ENCODE peak calls at places on chromosomes 16 and 17, in six cellular contexts. L is A549, J is K562, D is GM12878, V is endothelial cell of umbilical vein, M is HepG2. I is an unnamed sample.

GRCh38 chr17:332023-332422 is 20.6 kb downstream of the RPH3AL start:
- DNase-seq in L (no peak), M (no peak), J (no peak), V (no peak), D (no peak), I (no peak)

GRCh38 chr16:30758988-30759461 is 2.8 kb downstream of the CFAP119 start:
- DNase-seq in V (no peak), M (no peak), L (no peak), J (no peak), D (no peak), I (peak)

GRCh38 chr17:59616253-59616920 is 3.3 kb upstream of the CLTC start:
- DNase-seq in V (no peak), D (no peak), M (no peak), L (no peak), J (peak), I (no peak)

GRCh38 chr16:400061-400540 is 1.6 kb upstream of the DECR2 start:
- DNase-seq in J (no peak), M (no peak), V (no peak), D (no peak), L (no peak), I (no peak)

GRCh38 chr17:42325026-42325425 is 36.7 kb downstream of the STAT5A start:
- DNase-seq in D (no peak), V (peak), J (no peak), M (no peak), L (peak), I (no peak)

GRCh38 chr16:57889960-57890751 is 80.8 kb downstream of the CNGB1 start:
- DNase-seq in M (no peak), D (no peak), V (no peak), L (no peak), J (no peak), I (no peak)

GRCh38 chr17:4134756-4135155 is 8.1 kb downstream of the ZZEF1 start:
- DNase-seq in M (no peak), J (no peak), L (no peak), V (no peak), D (no peak), I (no peak)

GRCh38 chr17:17795946-17796786 is 40.6 kb downstream of the SREBF1 start:
- DNase-seq in D (no peak), V (no peak), J (no peak), L (no peak), M (no peak), I (no peak)

GRCh38 chr17:78117027-78117981 is 11.3 kb downstream of the TMC6 start:
- DNase-seq in L (no peak), D (no peak), V (no peak), J (no peak), M (no peak), I (no peak)

GRCh38 chr16:24539850-24540484 is 601 bp downstream of the RBBP6 start:
- DNase-seq in L (no peak), D (no peak), V (peak), J (peak), M (no peak), I (no peak)

GRCh38 chr17:61065263-61065773 is 334.3 kb upstream of the TBX2 start:
- DNase-seq in V (peak), M (peak), J (no peak), D (no peak), L (peak), I (no peak)

GRCh38 chr17:33072421-33073175 is 81.0 kb downstream of the SPACA3 start:
- DNase-seq in J (no peak), V (no peak), L (no peak), M (no peak), D (no peak), I (no peak)

GRCh38 chr16:84065536-84066132 is 23.0 kb upstream of the SLC38A8 start:
- DNase-seq in L (peak), V (peak), J (peak), M (peak), D (no peak), I (peak)

GRCh38 chr17:63967953-63968352 is 4.8 kb downstream of the SCN4A start:
- DNase-seq in V (no peak), L (no peak), D (no peak), M (no peak), J (no peak), I (no peak)

GRCh38 chr17:48488548-48489106 is 42.2 kb downstream of the HOXB1 start:
- DNase-seq in V (no peak), M (no peak), J (peak), L (no peak), D (no peak), I (no peak)

GRCh38 chr17:3665834-3666233 is 2.5 kb downstream of the TAX1BP3 start:
- DNase-seq in V (no peak), M (no peak), L (no peak), D (no peak), J (no peak), I (no peak)

GRCh38 chr16:11121909-11122692 is 133.9 kb downstream of the SOCS1 start:
- DNase-seq in D (no peak), V (peak), M (no peak), J (no peak), L (no peak), I (no peak)

GRCh38 chr17:29933379-29933778 is 3.4 kb upstream of the SSH2 start:
- DNase-seq in D (no peak), J (no peak), L (no peak), V (peak), M (peak), I (peak)

GRCh38 chr17:30346211-30346831 is 12.5 kb upstream of the TMIGD1 start:
- DNase-seq in M (peak), J (no peak), V (no peak), L (no peak), D (no peak), I (no peak)

GRCh38 chr17:13520899-13521572 is 80.7 kb downstream of the HS3ST3A1 start:
- DNase-seq in L (no peak), V (no peak), J (no peak), D (peak), M (no peak), I (no peak)

GRCh38 chr16:13441675-13442074 is 478.3 kb upstream of the ERCC4 start:
- DNase-seq in L (no peak), M (no peak), D (no peak), V (no peak), J (no peak), I (no peak)

GRCh38 chr17:80104321-80104955 is 3.1 kb downstream of the GAA start:
- DNase-seq in D (no peak), M (no peak), L (no peak), J (no peak), V (no peak), I (no peak)

GRCh38 chr17:2259769-2260536 is 43.6 kb downstream of the SMG6 start:
- DNase-seq in L (no peak), J (no peak), M (no peak), D (peak), V (no peak), I (peak)

GRCh38 chr16:57620316-57621231 is 7.9 kb upstream of the ADGRG1 start:
- DNase-seq in V (no peak), J (no peak), M (no peak), D (no peak), L (no peak), I (no peak)

GRCh38 chr17:31549121-31549524 is 157.6 kb downstream of the RAB11FIP4 start:
- DNase-seq in V (peak), D (no peak), J (no peak), M (peak), L (peak), I (no peak)

GRCh38 chr17:6713130-6713917 is at the start of gene SLC13A5:
- DNase-seq in M (peak), L (peak), J (peak), D (no peak), V (peak), I (peak)

GRCh38 chr17:879546-879945 is 97.4 kb downstream of the MRM3 start:
- DNase-seq in L (peak), J (peak), M (peak), V (peak), D (peak), I (peak)

GRCh38 chr17:6479626-6480324 is 35.5 kb downstream of the PIMREG start:
- DNase-seq in J (no peak), M (no peak), D (no peak), L (no peak), V (no peak), I (no peak)

GRCh38 chr17:50618941-50619340 is 15.7 kb upstream of the ABCC3 start:
- DNase-seq in D (no peak), V (no peak), L (no peak), M (no peak), J (no peak), I (peak)

GRCh38 chr17:79913451-79913850 is 74.2 kb upstream of the CBX4 start:
- DNase-seq in M (no peak), L (no peak), V (no peak), D (no peak), J (no peak), I (no peak)

GRCh38 chr17:31722251-31723056 is 136.6 kb downstream of the COPRS start:
- DNase-seq in L (no peak), D (no peak), M (no peak), V (peak), J (no peak), I (peak)

GRCh38 chr16:29877266-29877961 is 14.4 kb upstream of the CDIPT start:
- DNase-seq in V (peak), M (no peak), D (peak), J (peak), L (peak), I (peak)

GRCh38 chr16:1379863-1380174 is 28.1 kb downstream of the GNPTG start:
- DNase-seq in M (peak), L (peak), D (no peak), J (no peak), V (peak), I (no peak)

GRCh38 chr17:27559996-27560481 is 70.9 kb upstream of the LGALS9 start:
- DNase-seq in L (no peak), V (peak), J (no peak), M (no peak), D (no peak), I (no peak)

GRCh38 chr17:37180371-37180770 is 195.4 kb upstream of the C17orf78 start:
- DNase-seq in V (no peak), J (no peak), M (no peak), L (no peak), D (no peak), I (no peak)

GRCh38 chr17:63173903-63174302 is 207.9 kb downstream of the TANC2 start:
- DNase-seq in V (peak), L (no peak), D (no peak), M (no peak), J (no peak), I (no peak)

GRCh38 chr16:4586297-4586696 is 28.4 kb downstream of the UBALD1 start:
- DNase-seq in D (no peak), J (no peak), L (no peak), V (no peak), M (no peak), I (no peak)
- TF ChIP-seq MYC in D (no peak), J (no peak), L (no peak), V (no peak), M (no peak), I (no peak)

GRCh38 chr17:45889579-45889978 is 4.8 kb upstream of the MAPT start:
- DNase-seq in D (no peak), J (no peak), L (no peak), V (no peak), M (no peak), I (no peak)
- TF ChIP-seq CTCF in D (peak), J (peak), L (no peak), V (no peak), M (peak), I (no peak)

DNA sequence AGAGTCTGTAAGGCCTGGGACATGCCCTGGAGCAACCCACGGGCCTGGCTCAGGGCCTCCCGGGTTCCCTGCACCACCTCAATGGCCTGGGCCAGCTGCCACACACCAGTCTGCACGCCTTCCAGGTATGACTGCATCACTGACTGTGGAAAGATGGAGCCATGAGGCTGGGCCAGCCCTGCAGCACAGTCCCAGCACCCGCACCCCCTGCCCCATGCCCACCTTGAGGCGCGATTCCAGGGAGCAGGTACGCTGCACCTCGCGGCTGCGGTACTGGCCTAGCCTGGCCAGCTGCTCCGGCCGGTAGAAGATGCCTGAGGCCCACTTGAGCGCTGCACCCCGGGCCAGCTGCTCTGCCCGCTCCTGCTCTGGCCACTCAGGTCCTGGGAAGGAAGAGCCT is 1.1 kb downstream of the EXOC3L1 start:
- DNase-seq in J (no peak), M (no peak), L (no peak), V (no peak), D (no peak), I (no peak)
- TF ChIP-seq POLR2A in J (no peak), M (no peak), L (no peak), V (no peak), D (no peak), I (no peak)

GRCh38 chr17:20063665-20064648 is 54.8 kb downstream of the SPECC1 start:
- DNase-seq in M (no peak), L (peak), V (no peak), J (no peak), D (peak), I (peak)
- TF ChIP-seq MYC in M (no peak), L (no peak), V (no peak), J (no peak), D (no peak), I (peak)

DNA sequence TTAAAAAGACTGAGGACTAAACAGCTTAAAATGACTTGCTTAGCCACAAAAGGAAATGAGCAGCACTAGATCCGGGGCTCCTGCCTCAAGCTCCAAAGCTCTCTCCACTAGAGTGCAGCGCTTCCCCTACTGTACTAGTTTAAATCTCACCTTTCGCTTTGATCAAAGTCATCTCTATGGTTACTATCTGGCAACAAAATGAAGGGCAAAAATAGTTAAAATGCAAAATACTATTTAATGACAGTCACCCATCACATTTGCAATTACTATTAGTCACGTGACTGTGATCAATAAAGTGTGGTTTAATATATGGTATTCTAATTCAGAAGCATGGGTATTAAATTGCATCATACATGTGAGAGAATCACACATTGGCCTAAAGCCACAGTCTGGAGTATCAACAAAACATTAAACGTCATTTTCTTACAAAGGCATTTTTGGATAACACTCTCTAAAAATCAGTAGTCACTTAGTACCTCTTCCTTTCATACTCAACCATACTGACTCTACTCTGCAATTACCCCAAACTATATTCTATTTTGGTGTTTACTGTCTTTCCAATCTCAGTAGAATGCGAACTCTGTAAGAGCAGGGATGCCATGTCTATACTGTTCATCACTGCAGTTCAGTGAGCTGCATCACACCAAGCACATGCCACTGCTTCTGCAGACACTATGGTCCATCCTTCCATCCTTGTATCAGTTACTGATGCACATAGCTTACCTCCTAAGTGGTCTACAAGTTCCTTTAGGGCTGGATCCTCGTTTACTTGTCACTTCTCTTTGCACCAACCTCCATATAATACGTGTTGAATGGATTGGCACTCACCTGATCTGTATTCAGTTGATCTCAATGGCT is 6.2 kb downstream of the PSMD12 start:
- DNase-seq in V (peak), L (peak), D (no peak), J (peak), M (no peak), I (peak)
- TF ChIP-seq CTCF in V (peak), L (peak), D (peak), J (peak), M (peak), I (peak)

GRCh38 chr17:39196820-39197331 is 593 bp downstream of the CACNB1 start:
- DNase-seq in V (no peak), M (no peak), D (no peak), L (peak), J (no peak), I (no peak)

GRCh38 chr17:39195568-39196160 is 1.8 kb downstream of the CACNB1 start:
- DNase-seq in M (no peak), V (no peak), D (no peak), L (no peak), J (no peak), I (no peak)

GRCh38 chr17:39196191-39196819 is 1.2 kb downstream of the CACNB1 start:
- DNase-seq in D (no peak), L (no peak), J (no peak), V (no peak), M (no peak), I (no peak)

GRCh38 chr17:39198186-39198566 is 707 bp upstream of the CACNB1 start:
- DNase-seq in V (no peak), D (no peak), M (no peak), J (no peak), L (no peak), I (peak)

DNA sequence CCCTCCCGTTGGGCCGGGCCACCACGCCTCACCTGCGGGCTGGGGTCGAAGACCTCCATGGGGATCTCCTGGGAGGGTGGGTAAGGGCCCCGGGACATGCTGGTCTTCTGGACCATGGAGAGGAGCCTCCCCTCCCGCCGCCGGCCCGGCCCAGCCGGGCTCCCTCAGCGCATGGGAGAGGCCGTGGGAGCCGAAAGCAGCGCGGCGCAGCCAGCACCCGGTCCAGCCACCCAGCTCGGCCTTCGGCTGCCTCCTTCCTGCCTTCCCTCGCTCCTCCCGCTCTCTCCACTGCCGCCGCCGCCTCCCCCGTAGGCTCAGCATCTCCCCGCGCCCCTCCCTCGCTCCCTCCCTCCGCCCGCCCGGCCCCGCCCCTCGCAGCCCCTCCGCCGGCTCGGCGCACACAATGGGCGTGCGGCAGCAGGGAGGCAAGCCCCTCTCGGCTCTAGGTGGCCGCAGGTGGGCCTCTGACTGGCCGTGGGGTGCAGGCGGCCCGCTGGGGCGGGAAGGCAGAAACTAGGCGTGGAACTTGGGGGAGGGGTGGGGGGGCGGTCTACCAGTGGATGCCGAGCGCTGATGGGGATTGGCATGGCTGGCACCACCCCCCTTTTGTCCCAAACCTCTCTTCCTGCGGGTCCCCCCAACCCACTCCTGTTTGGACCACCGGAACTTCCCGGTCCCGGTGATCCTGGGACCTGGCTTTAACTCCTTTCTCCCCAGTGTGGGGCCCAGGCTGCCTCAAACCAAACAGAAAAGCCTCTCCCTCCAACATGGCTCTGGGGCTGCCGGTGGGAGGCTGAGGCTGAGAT is at the start of gene CACNB1:
- DNase-seq in D (no peak), L (peak), M (peak), J (peak), V (peak), I (peak)
- TF ChIP-seq POLR2A in D (peak), L (peak), M (peak), J (peak), V (no peak), I (peak)

GRCh38 chr17:75817571-75817970 is 26.6 kb downstream of the UNC13D start:
- DNase-seq in M (no peak), V (no peak), D (no peak), L (no peak), J (no peak), I (no peak)

GRCh38 chr17:75820411-75821080 is 23.7 kb downstream of the UNC13D start:
- DNase-seq in D (no peak), L (no peak), J (no peak), M (no peak), V (no peak), I (no peak)

GRCh38 chr17:75818326-75818885 is 25.8 kb downstream of the UNC13D start:
- DNase-seq in M (no peak), L (no peak), J (no peak), D (no peak), V (no peak), I (no peak)

GRCh38 chr17:75819723-75820410 is 24.3 kb downstream of the UNC13D start:
- DNase-seq in V (no peak), D (no peak), J (no peak), M (no peak), L (no peak), I (no peak)

GRCh38 chr17:75819116-75819515 is 25.1 kb downstream of the UNC13D start:
- DNase-seq in J (no peak), M (no peak), L (no peak), V (no peak), D (no peak), I (no peak)
- TF ChIP-seq MYC in J (no peak), M (no peak), L (no peak), V (no peak), D (no peak), I (no peak)

DNA sequence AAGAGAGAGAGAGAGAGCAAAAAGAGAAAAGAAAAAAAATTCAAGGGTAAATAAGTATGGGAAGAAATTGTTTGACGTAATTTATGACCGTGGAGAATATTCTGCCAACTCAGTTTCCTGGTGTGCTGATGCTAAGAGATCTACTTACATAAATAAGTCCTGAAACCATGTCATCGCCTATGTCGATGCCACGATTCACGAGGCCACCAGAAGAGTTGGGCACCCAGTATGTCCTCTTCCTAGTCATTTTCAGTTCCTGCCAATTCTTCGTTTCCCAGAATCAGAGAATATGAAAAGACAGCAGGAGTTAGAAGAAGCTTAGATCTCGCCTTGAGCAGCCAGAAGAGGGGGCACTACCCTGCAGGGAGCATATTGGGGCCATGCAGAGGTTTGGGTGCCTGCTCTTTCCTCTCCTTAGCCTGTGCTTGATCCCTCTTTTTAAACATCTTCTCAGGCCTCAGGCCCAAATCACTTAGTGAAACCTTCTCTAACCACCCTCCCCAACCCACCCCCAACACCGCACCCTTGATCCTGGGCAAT is 12.4 kb upstream of the LONP2 start:
- DNase-seq in D (no peak), M (peak), L (peak), J (peak), V (peak), I (peak)
- TF ChIP-seq CTCF in D (peak), M (peak), L (peak), J (peak), V (peak), I (peak)